ENCODE peak calls at places on chromosome 3, in four cellular contexts. One of them, this sample, is unnamed.

GRCh38 chr3:44648564-44649229 is at the start of gene ZNF35:
- DNase-seq in MM.1S: peak
- DNase-seq in ovary: peak
- DNase-seq in kidney: peak
- DNase-seq in this sample: peak

GRCh38 chr3:168197162-168197561 is 101.4 kb upstream of the GOLIM4 start:
- DNase-seq in ovary: no peak
- DNase-seq in kidney: no peak
- DNase-seq in MM.1S: no peak
- DNase-seq in this sample: no peak

GRCh38 chr3:38143511-38143910 is 5.0 kb downstream of the MYD88 start:
- DNase-seq in kidney: no peak
- DNase-seq in MM.1S: no peak
- DNase-seq in ovary: no peak
- DNase-seq in this sample: no peak

GRCh38 chr3:63998852-63999754 is 24.2 kb downstream of the PSMD6 start:
- DNase-seq in MM.1S: no peak
- DNase-seq in kidney: no peak
- DNase-seq in ovary: no peak
- DNase-seq in this sample: no peak

GRCh38 chr3:176867681-176868663 is 329.3 kb downstream of the TBL1XR1 start:
- DNase-seq in MM.1S: peak
- DNase-seq in ovary: no peak
- DNase-seq in kidney: no peak
- DNase-seq in this sample: peak

GRCh38 chr3:58577269-58577821 is at the start of gene FAM107A:
- DNase-seq in ovary: no peak
- DNase-seq in kidney: peak
- DNase-seq in MM.1S: no peak
- DNase-seq in this sample: no peak

GRCh38 chr3:105678017-105678416 is 190.8 kb downstream of the CBLB start:
- DNase-seq in ovary: no peak
- DNase-seq in kidney: no peak
- DNase-seq in MM.1S: no peak
- DNase-seq in this sample: no peak

GRCh38 chr3:185070491-185071335 is 82.1 kb downstream of the C3orf70 start:
- DNase-seq in kidney: no peak
- DNase-seq in ovary: no peak
- DNase-seq in MM.1S: no peak
- DNase-seq in this sample: peak

GRCh38 chr3:157573780-157574378 is 70.7 kb upstream of the VEPH1 start:
- DNase-seq in ovary: no peak
- DNase-seq in MM.1S: no peak
- DNase-seq in kidney: no peak
- DNase-seq in this sample: no peak

GRCh38 chr3:125593991-125594574 is 1.2 kb downstream of the OSBPL11 start:
- DNase-seq in MM.1S: peak
- DNase-seq in ovary: no peak
- DNase-seq in kidney: no peak
- DNase-seq in this sample: peak

GRCh38 chr3:156648086-156648485 is 26.3 kb upstream of the TIPARP start:
- DNase-seq in ovary: no peak
- DNase-seq in kidney: no peak
- DNase-seq in MM.1S: no peak
- DNase-seq in this sample: peak

GRCh38 chr3:38347421-38348200 is 1.0 kb downstream of the XYLB start:
- DNase-seq in kidney: no peak
- DNase-seq in ovary: no peak
- DNase-seq in MM.1S: no peak
- DNase-seq in this sample: no peak

GRCh38 chr3:11850003-11850402 is 3.3 kb upstream of the TAMM41 start:
- DNase-seq in MM.1S: no peak
- DNase-seq in kidney: no peak
- DNase-seq in ovary: no peak
- DNase-seq in this sample: no peak

GRCh38 chr3:117553461-117553860 is 843.9 kb downstream of the TUSC7 start:
- DNase-seq in ovary: no peak
- DNase-seq in kidney: no peak
- DNase-seq in MM.1S: peak
- DNase-seq in this sample: peak

GRCh38 chr3:40456940-40457823 is at the start of gene RPL14:
- DNase-seq in ovary: peak
- DNase-seq in MM.1S: peak
- DNase-seq in kidney: peak
- DNase-seq in this sample: peak

GRCh38 chr3:13463618-13464400 is 16.3 kb upstream of the HDAC11 start:
- DNase-seq in ovary: no peak
- DNase-seq in kidney: no peak
- DNase-seq in MM.1S: no peak
- DNase-seq in this sample: no peak

GRCh38 chr3:164049836-164050235 is 1028.5 kb downstream of the SI start:
- DNase-seq in MM.1S: no peak
- DNase-seq in ovary: no peak
- DNase-seq in kidney: no peak
- DNase-seq in this sample: no peak

GRCh38 chr3:64916192-64916798 is 228.5 kb upstream of the ADAMTS9 start:
- DNase-seq in kidney: no peak
- DNase-seq in MM.1S: no peak
- DNase-seq in ovary: no peak
- DNase-seq in this sample: no peak

GRCh38 chr3:126983653-126984390 is 907 bp downstream of the PLXNA1 start:
- DNase-seq in MM.1S: no peak
- DNase-seq in kidney: no peak
- DNase-seq in ovary: peak
- DNase-seq in this sample: peak

GRCh38 chr3:186444974-186445373 is 82.9 kb upstream of the DGKG start:
- DNase-seq in MM.1S: no peak
- DNase-seq in ovary: no peak
- DNase-seq in kidney: no peak
- DNase-seq in this sample: no peak

GRCh38 chr3:104397713-104398112 is 969.0 kb upstream of the ALCAM start:
- DNase-seq in ovary: no peak
- DNase-seq in kidney: no peak
- DNase-seq in MM.1S: no peak
- DNase-seq in this sample: no peak

GRCh38 chr3:98329392-98330124 is 24.1 kb upstream of the OR5K4 start:
- DNase-seq in kidney: no peak
- DNase-seq in MM.1S: peak
- DNase-seq in ovary: no peak
- DNase-seq in this sample: peak

GRCh38 chr3:98339031-98339430 is 14.6 kb upstream of the OR5K4 start:
- DNase-seq in MM.1S: no peak
- DNase-seq in ovary: no peak
- DNase-seq in kidney: no peak
- DNase-seq in this sample: no peak

GRCh38 chr3:98328933-98329332 is 24.7 kb upstream of the OR5K4 start:
- DNase-seq in kidney: peak
- DNase-seq in ovary: no peak
- DNase-seq in MM.1S: no peak
- DNase-seq in this sample: no peak

GRCh38 chr3:98331329-98331728 is 22.3 kb upstream of the OR5K4 start:
- DNase-seq in MM.1S: no peak
- DNase-seq in ovary: no peak
- DNase-seq in kidney: no peak
- DNase-seq in this sample: peak

GRCh38 chr3:98333989-98334606 is 19.6 kb upstream of the OR5K4 start:
- DNase-seq in MM.1S: no peak
- DNase-seq in kidney: no peak
- DNase-seq in ovary: no peak
- DNase-seq in this sample: no peak
- TF ChIP-seq CTCF in MM.1S: no peak
- TF ChIP-seq CTCF in kidney: no peak
- TF ChIP-seq CTCF in ovary: no peak
- TF ChIP-seq CTCF in this sample: no peak

GRCh38 chr3:189338366-189338765 is 166.6 kb downstream of the TPRG1 start:
- DNase-seq in kidney: no peak
- DNase-seq in MM.1S: no peak
- DNase-seq in ovary: no peak
- DNase-seq in this sample: no peak
- H3K4me3 ChIP-seq in kidney: no peak
- H3K4me3 ChIP-seq in MM.1S: no peak
- H3K4me3 ChIP-seq in ovary: no peak
- H3K4me3 ChIP-seq in this sample: no peak

DNA sequence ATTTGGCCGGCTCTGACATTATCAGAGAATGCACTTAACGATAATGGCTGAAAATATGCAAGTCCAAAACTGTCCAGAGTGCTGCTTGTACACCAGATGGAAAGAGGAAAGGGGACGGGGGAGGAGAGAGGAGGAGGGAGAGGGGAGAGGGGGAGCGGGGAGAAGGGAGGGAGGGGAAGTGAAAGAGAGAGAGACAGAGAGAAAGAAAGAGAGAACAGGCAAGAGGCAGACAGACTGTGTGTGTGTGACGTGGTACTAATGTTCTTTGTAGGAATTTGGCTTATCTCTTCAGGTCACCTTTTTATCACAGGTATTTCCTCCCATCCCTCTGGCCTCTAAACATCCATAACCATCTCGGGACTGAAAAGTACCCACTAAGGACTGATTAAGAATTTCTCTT is 75.1 kb upstream of the LMOD3 start:
- DNase-seq in kidney: no peak
- DNase-seq in MM.1S: no peak
- DNase-seq in ovary: no peak
- DNase-seq in this sample: no peak
- TF ChIP-seq CTCF in kidney: no peak
- TF ChIP-seq CTCF in MM.1S: no peak
- TF ChIP-seq CTCF in ovary: no peak
- TF ChIP-seq CTCF in this sample: no peak

DNA sequence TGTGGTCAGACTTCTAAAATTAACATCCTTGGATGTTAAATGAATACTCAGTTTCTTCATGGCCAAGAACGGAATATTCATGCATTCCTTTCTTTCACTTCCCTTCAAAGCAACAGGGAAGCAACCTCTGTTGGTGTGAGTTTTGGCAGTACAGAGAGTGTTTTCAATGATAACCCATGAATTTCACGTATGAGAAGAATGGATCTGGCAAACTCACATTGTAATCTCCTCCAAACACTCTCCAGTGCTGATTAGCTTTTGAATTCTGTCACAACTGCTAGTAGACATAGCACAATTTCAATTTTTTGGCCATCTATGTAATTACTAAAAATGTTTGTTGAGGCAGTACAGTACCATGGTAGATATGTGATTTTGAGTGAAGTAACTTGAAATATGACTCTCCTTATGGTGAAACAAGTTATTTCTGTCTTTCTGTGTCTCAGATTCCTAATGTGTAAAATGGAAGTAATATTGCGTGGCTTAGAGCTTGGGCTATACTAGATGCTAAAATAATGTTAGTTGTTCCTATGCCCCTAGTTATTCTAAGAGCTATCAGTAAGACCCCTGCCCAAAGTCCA is 61.9 kb downstream of the PLD1 start:
- DNase-seq in kidney: no peak
- DNase-seq in ovary: no peak
- DNase-seq in MM.1S: no peak
- DNase-seq in this sample: no peak
- H3K4me3 ChIP-seq in kidney: no peak
- H3K4me3 ChIP-seq in ovary: no peak
- H3K4me3 ChIP-seq in MM.1S: no peak
- H3K4me3 ChIP-seq in this sample: no peak

GRCh38 chr3:154224366-154224765 is 99.9 kb downstream of the DHX36 start:
- DNase-seq in kidney: no peak
- DNase-seq in ovary: no peak
- DNase-seq in MM.1S: no peak
- DNase-seq in this sample: no peak
- TF ChIP-seq CTCF in kidney: no peak
- TF ChIP-seq CTCF in ovary: no peak
- TF ChIP-seq CTCF in MM.1S: no peak
- TF ChIP-seq CTCF in this sample: no peak

GRCh38 chr3:158723991-158724390 is 8.3 kb downstream of the RARRES1 start:
- DNase-seq in kidney: no peak
- DNase-seq in ovary: no peak
- DNase-seq in MM.1S: no peak
- DNase-seq in this sample: no peak

GRCh38 chr3:158728851-158729250 is 3.4 kb downstream of the RARRES1 start:
- DNase-seq in MM.1S: no peak
- DNase-seq in ovary: no peak
- DNase-seq in kidney: no peak
- DNase-seq in this sample: no peak

GRCh38 chr3:158725348-158725966 is 6.8 kb downstream of the RARRES1 start:
- DNase-seq in ovary: peak
- DNase-seq in MM.1S: no peak
- DNase-seq in kidney: peak
- DNase-seq in this sample: no peak

GRCh38 chr3:158731525-158731924 is 732 bp downstream of the RARRES1 start:
- DNase-seq in MM.1S: no peak
- DNase-seq in ovary: no peak
- DNase-seq in kidney: no peak
- DNase-seq in this sample: no peak

DNA sequence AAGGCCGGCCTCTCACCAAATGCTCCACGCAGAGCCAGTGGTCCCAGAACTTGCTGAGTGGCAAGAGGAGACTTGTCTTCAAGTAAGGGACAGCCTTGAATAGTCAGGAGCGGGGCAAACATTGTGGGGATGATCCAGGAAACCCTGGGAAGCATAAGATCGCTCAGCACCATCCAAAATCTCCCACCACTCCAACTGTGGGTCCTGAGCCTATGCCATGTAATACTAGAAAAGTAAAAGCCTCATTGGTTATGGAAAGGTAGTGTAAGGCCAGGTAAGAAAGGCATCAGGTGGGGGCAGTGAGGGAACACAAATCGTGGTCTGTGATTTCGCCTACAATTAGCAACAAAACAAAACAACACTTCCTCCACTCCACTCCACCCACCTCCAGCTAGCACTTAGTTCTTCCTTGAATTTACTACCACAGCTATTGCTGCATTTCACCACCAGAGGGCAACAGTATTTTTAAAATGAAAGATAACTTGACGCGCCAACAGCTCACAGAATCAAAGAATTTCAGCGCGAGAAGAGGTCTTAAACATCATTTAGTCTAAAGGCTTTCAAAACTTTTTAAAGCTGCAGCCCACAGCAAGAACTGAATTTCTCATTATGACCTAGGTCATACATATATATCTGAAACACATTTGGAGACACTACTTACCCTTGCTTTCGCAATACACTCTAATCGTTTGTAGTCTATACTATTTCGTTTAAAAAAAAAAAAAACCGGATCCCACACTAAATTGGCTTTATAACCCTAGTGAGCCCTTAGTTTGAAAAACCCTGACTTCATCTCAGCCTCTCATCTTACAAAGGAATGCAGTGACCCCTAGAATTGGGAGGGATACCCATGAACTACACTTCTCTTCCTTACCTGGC is 4.5 kb downstream of the RARRES1 start:
- DNase-seq in ovary: no peak
- DNase-seq in MM.1S: peak
- DNase-seq in kidney: no peak
- DNase-seq in this sample: peak
- H3K4me3 ChIP-seq in ovary: peak
- H3K4me3 ChIP-seq in MM.1S: no peak
- H3K4me3 ChIP-seq in kidney: no peak
- H3K4me3 ChIP-seq in this sample: no peak